ENCODE peak calls at places on chromosomes 6 and 20, in five cellular contexts. R is breast epithelium, P is foreskin keratinocyte, Q is PC-3, H is GM23248. T is an unnamed sample.
A peak's percentile ranks its signal among the peaks of the same experiment; 100 is the strongest.

GRCh38 chr20:13101276-13101675 is 92.5 kb downstream of the SPTLC3 start:
- DNase-seq in R (no peak), P (no peak), Q (no peak), H (no peak), T (no peak)

GRCh38 chr6:160667854-160668481 is 3.9 kb upstream of the LPA start:
- DNase-seq in R (no peak), P (peak; percentile 38), Q (peak; percentile 57), H (no peak), T (peak; percentile 60)

GRCh38 chr6:53100561-53100960 is 35.4 kb downstream of the FBXO9 start:
- DNase-seq in R (no peak), P (no peak), Q (no peak), H (no peak), T (no peak)

GRCh38 chr6:4970739-4971395 is 33.0 kb downstream of the RPP40 start:
- DNase-seq in R (no peak), P (no peak), Q (no peak), H (no peak), T (no peak)

GRCh38 chr6:72048080-72048479 is 161.7 kb downstream of the RIMS1 start:
- DNase-seq in R (no peak), P (no peak), Q (no peak), H (peak; percentile 40), T (no peak)

GRCh38 chr6:130420911-130421310 is 55.1 kb downstream of the TMEM200A start:
- DNase-seq in R (no peak), P (no peak), Q (no peak), H (no peak), T (no peak)

GRCh38 chr6:30006170-30007131 is 54.6 kb upstream of the POLR1H start:
- DNase-seq in R (peak; percentile 58), P (no peak), Q (no peak), H (peak; percentile 60), T (peak; percentile 44)

GRCh38 chr6:166598441-166599138 is 12.1 kb upstream of the RAMACL start:
- DNase-seq in R (no peak), P (no peak), Q (no peak), H (peak; percentile 98), T (no peak)

GRCh38 chr6:39496951-39497350 is 174.4 kb upstream of the KCNK16 start:
- DNase-seq in R (no peak), P (no peak), Q (no peak), H (peak; percentile 48), T (no peak)

GRCh38 chr6:47669684-47670515 is 28.5 kb upstream of the ADGRF4 start:
- DNase-seq in R (no peak), P (peak; percentile 93), Q (no peak), H (peak; percentile 2), T (no peak)

GRCh38 chr20:43658068-43658722 is 8.7 kb upstream of the MYBL2 start:
- DNase-seq in R (no peak), P (peak; percentile 11), Q (peak; percentile 53), H (peak; percentile 63), T (no peak)

GRCh38 chr6:168032383-168032760 is 34.9 kb downstream of the KIF25 start:
- DNase-seq in R (no peak), P (peak; percentile 43), Q (peak; percentile 50), H (peak; percentile 90), T (no peak)

GRCh38 chr20:4064118-4064962 is 49.0 kb upstream of the RNF24 start:
- DNase-seq in R (peak; percentile 82), P (peak; percentile 70), Q (peak; percentile 98), H (peak; percentile 96), T (peak; percentile 86)

GRCh38 chr6:33254591-33254990 is 17.1 kb downstream of the VPS52 start:
- DNase-seq in R (no peak), P (peak; percentile 23), Q (no peak), H (no peak), T (no peak)

GRCh38 chr6:127956260-127956888 is 55.5 kb upstream of the THEMIS start:
- DNase-seq in R (no peak), P (peak; percentile 55), Q (peak; percentile 37), H (peak; percentile 22), T (no peak)

GRCh38 chr6:134379086-134379485 is 61.2 kb upstream of the SGK1 start:
- DNase-seq in R (no peak), P (peak; percentile 98), Q (peak; percentile 87), H (no peak), T (no peak)

GRCh38 chr20:23603321-23603720 is 2.4 kb downstream of the CST9 start:
- DNase-seq in R (no peak), P (no peak), Q (no peak), H (no peak), T (no peak)

GRCh38 chr6:157563611-157564284 is 182.8 kb downstream of the ZDHHC14 start:
- DNase-seq in R (no peak), P (no peak), Q (no peak), H (no peak), T (no peak)

GRCh38 chr6:47146426-47147174 is 104.5 kb upstream of the ADGRF1 start:
- DNase-seq in R (no peak), P (peak; percentile 87), Q (peak; percentile 65), H (peak; percentile 64), T (no peak)

GRCh38 chr6:34549804-34550202 is 6.3 kb downstream of the SPDEF start:
- DNase-seq in R (no peak), P (no peak), Q (no peak), H (no peak), T (no peak)

GRCh38 chr6:125294036-125294435 is 7.7 kb downstream of the HDDC2 start:
- DNase-seq in R (no peak), P (peak; percentile 29), Q (no peak), H (no peak), T (no peak)

GRCh38 chr6:90701146-90701781 is 114.4 kb upstream of the MAP3K7 start:
- DNase-seq in R (no peak), P (no peak), Q (no peak), H (no peak), T (no peak)

GRCh38 chr6:169263374-169263773 is 9.7 kb upstream of the THBS2 start:
- DNase-seq in R (no peak), P (no peak), Q (no peak), H (no peak), T (no peak)

GRCh38 chr20:46253391-46253790 is 54.9 kb downstream of the CDH22 start:
- DNase-seq in R (no peak), P (no peak), Q (peak; percentile 58), H (peak; percentile 22), T (no peak)

GRCh38 chr6:41940759-41941279 is 789 bp downstream of the CCND3 start:
- DNase-seq in R (peak; percentile 56), P (peak; percentile 43), Q (peak; percentile 13), H (peak; percentile 74), T (peak; percentile 72)

GRCh38 chr20:57593134-57593886 is 26.9 kb downstream of the ZBP1 start:
- DNase-seq in R (no peak), P (no peak), Q (no peak), H (no peak), T (no peak)

GRCh38 chr6:158374020-158374419 is 61.8 kb downstream of the TULP4 start:
- DNase-seq in R (no peak), P (no peak), Q (no peak), H (no peak), T (no peak)

DNA sequence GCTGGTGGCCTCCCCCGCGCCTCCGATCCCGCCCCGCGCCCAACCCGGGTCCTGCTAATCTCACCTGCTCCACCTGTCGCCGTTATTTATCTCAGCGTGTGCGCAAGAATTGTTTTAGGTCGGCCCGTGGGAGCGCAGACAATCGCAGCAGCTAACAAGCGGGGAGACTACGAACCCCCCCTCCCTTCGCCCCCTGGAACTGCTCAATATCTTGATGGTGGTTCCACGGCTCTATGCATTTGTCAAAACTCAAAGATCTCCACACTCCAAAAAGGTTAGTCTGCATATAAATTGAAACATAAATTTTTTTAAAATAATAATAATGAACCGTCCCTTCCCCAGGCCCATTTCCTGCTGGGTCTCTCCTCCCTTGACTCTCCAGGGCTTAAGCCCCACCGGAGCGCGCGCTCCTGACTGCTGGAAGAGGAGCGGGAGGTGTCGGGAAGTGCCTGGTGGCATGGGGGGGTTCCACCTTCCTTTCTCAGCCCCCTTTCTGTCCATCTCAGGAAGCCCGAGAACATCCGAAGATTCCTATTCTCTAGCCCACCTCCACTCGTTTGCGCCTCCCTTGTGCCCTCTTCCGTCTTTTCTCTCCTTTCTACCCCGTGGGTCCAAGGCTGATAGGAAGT is 1.6 kb upstream of the MDGA1 start:
- DNase-seq in R (no peak), P (no peak), Q (no peak), H (no peak), T (no peak)
- H3K27ac ChIP-seq in R (no peak overlapping the region), P (no peak overlapping the region), Q (no peak overlapping the region), H (no peak overlapping the region), T (no peak overlapping the region)

DNA sequence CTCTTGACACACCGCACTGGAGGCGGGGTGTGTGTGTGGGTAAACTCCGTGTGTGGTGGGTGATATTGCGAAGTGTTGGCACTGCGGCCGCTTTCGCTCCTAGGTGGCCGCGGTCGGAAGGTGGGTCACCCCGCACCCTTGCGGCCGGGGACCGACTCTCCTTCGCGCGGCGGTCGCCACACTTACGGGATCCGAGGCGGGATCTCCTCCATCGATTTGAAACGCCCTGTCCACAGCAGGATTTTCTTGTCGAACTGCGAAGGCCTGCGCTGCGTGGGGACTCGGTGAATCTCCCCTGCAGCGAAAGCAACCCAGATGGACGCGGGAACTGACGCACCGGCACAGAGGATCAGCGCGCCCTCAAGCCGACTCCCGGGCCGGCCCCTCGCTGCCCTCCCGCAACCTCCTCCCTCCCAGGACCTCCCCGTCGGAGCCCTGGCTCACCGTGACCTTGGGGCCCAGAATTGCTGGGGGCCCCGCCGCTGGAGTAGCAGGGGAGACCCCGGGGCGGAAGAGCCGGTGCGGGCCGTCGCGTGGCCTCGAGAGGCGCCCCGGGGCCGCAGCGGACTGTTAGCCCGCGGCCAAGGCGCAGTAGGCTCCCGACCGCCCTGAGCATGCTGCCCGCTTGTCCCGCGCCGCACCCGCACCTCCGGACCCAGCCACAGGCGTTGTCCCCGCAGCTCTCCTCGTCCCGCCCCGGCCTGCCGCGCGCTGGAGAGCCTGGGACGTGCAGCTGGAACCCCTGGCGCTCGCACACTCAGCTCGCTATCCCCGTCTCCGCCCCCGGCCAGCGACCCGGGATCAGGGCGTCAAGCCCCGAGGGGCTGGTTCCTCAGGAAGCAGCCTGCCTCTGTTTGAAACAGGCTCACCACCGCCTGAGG is at the start of gene FAM162B:
- DNase-seq in R (no peak), P (peak; percentile 6), Q (no peak), H (peak; percentile 45), T (peak; percentile 58)
- H3K27ac ChIP-seq in R (peak within 1 kb of the TSS; percentile 51), P (no peak within 1 kb of the TSS), Q (no peak within 1 kb of the TSS), H (no peak within 1 kb of the TSS), T (no peak within 1 kb of the TSS)

DNA sequence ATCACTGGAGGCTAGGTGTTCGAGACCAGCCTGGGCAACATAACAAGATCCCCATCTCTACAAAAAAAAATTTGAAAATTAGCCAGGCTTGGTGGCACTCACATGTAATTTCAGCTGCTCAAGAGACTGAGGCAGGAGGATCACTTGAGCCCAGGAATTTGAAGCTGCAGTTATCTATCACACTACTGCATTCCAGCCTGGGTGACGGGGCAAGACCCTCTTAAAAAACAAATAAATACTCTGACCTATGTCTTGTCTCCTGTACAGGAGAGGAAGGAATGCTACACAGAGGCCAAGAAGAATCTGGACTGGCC is 25.8 kb downstream of the COX4I2 start:
- DNase-seq in R (no peak), P (no peak), Q (no peak), H (no peak), T (no peak)
- H3K27ac ChIP-seq in R (peak overlapping the region; percentile 83), P (no peak overlapping the region), Q (no peak overlapping the region), H (no peak overlapping the region), T (peak overlapping the region; percentile 39)

DNA sequence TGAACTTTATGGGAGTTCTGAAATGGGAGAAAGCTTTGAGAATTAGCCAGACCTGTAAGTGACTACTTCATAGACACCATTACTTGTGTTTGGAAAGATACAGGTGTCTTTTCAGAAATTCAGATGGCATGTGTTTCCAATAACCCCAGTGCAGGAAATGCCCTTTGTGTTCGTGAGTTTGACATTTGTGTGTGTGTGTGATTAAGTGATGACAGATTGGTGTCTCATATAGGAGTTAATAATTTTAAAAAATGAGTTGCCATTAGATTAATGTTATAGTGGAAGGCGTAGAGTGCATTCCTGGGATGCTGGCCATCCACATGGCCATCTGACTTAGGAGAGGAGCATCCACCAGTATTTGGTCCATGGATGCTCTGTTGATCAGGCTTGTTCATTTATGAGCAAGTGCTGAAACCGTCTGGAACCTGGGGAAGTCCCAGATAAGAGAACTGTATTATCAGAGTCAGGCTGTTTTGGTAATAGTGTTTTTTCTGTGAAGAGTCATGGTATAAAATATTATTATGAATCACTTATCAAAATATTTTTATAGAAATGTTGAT is 3.1 kb downstream of the STK4 start:
- DNase-seq in R (no peak), P (no peak), Q (no peak), H (no peak), T (no peak)
- H3K27ac ChIP-seq in R (no peak overlapping the region), P (no peak overlapping the region), Q (no peak overlapping the region), H (no peak overlapping the region), T (no peak overlapping the region)

T was measured in pancreas.